ENCODE peak calls at places on chromosome 19, in ten cellular contexts. G is ovary, W is tibial nerve, L is tibial artery, V is mucosa of descending colon, N is heart left ventricle, B is lung, A is hepatocyte, Z is cardiac muscle cell, P is H1. O is an unnamed sample.

GRCh38 chr19:38695832-38696732 is 48.2 kb downstream of the CAPN12 start:
- DNase-seq in G (no peak), W (no peak), L (no peak), V (no peak), N (no peak), B (no peak), A (no peak), Z (no peak), P (no peak), O (no peak)

GRCh38 chr19:6247007-6247288 is 32.8 kb downstream of the MLLT1 start:
- DNase-seq in G (no peak), W (no peak), L (no peak), V (no peak), N (no peak), B (no peak), A (no peak), Z (no peak), P (no peak), O (no peak)

GRCh38 chr19:5559804-5560133 is 8.0 kb downstream of the TINCR start:
- DNase-seq in G (no peak), W (no peak), L (no peak), V (no peak), N (no peak), B (no peak), A (no peak), Z (no peak), P (no peak), O (no peak)

GRCh38 chr19:29191005-29191404 is 21.9 kb downstream of the UQCRFS1 start:
- DNase-seq in G (no peak), W (no peak), L (no peak), V (no peak), N (no peak), B (no peak), A (no peak), Z (no peak), P (no peak), O (no peak)

GRCh38 chr19:16594681-16595091 is 22.5 kb upstream of the SLC35E1 start:
- DNase-seq in G (no peak), W (no peak), L (no peak), V (no peak), N (no peak), B (no peak), A (no peak), Z (no peak), P (no peak), O (no peak)

GRCh38 chr19:10095622-10095947 is 6.9 kb downstream of the ANGPTL6 start:
- DNase-seq in G (no peak), W (no peak), L (no peak), V (no peak), N (no peak), B (no peak), A (no peak), Z (no peak), P (no peak), O (no peak)

GRCh38 chr19:56476671-56477428 is at the start of gene ZNF667:
- DNase-seq in G (no peak), W (peak; percentile 16), L (no peak), V (peak; percentile 22), N (peak; percentile 19), B (no peak), A (peak; percentile 43), Z (peak; percentile 24), P (no peak), O (no peak)

GRCh38 chr19:15101479-15102082 is 5.6 kb upstream of the SYDE1 start:
- DNase-seq in G (no peak), W (no peak), L (no peak), V (no peak), N (no peak), B (no peak), A (peak; percentile 61), Z (peak; percentile 48), P (no peak), O (no peak)

GRCh38 chr19:10006335-10006708 is 4.0 kb downstream of the COL5A3 start:
- DNase-seq in G (peak; percentile 62), W (no peak), L (peak; percentile 68), V (no peak), N (peak; percentile 72), B (no peak), A (no peak), Z (no peak), P (no peak), O (peak; percentile 87)

GRCh38 chr19:51784922-51785690 is 9.9 kb upstream of the FPR3 start:
- DNase-seq in G (no peak), W (no peak), L (peak; percentile 81), V (no peak), N (peak; percentile 69), B (peak; percentile 62), A (no peak), Z (no peak), P (no peak), O (peak; percentile 67)

GRCh38 chr19:49327878-49328544 is 3.0 kb upstream of the SLC6A16 start:
- DNase-seq in G (no peak), W (no peak), L (peak; percentile 43), V (no peak), N (no peak), B (no peak), A (no peak), Z (peak; percentile 16), P (no peak), O (no peak)

GRCh38 chr19:13037718-13038117 is 42.4 kb downstream of the NFIX start:
- DNase-seq in G (no peak), W (no peak), L (no peak), V (no peak), N (no peak), B (no peak), A (no peak), Z (no peak), P (no peak), O (no peak)

GRCh38 chr19:13037161-13037560 is 41.9 kb downstream of the NFIX start:
- DNase-seq in G (no peak), W (no peak), L (peak; percentile 73), V (no peak), N (no peak), B (no peak), A (no peak), Z (no peak), P (no peak), O (no peak)

GRCh38 chr19:13034636-13035035 is 39.4 kb downstream of the NFIX start:
- DNase-seq in G (no peak), W (no peak), L (peak; percentile 66), V (no peak), N (no peak), B (no peak), A (no peak), Z (no peak), P (no peak), O (no peak)

GRCh38 chr19:13036366-13036976 is 41.2 kb downstream of the NFIX start:
- DNase-seq in G (no peak), W (no peak), L (peak; percentile 92), V (peak; percentile 81), N (no peak), B (peak; percentile 67), A (peak; percentile 68), Z (no peak), P (no peak), O (peak; percentile 87)

DNA sequence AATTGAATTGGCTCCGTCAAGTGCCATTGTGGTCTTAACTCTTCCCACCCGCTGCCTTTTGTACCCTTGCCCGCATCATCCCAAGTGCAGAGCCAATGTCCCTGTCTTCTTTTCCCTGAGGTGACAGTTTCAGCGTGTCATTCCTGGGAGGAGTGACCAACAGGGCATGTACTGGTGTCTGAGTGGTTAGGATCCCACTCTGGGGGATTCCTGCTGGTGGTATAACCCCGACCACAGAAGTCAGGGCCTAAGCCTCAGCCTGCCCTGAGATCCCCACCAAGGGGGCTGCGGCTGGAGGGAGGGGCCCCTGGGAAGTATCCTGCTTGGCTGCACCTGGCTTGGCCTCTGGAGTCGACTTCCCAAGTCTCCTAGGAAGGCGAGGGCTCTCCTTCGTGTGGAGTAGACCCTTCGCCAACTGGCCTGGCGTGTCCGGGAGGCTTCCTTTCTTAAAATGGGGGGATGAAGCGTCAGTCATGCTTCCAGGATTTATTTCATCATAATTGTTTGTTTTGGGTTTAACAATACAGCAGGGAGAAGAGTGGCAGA is 40.6 kb downstream of the NFIX start:
- DNase-seq in G (no peak), W (no peak), L (no peak), V (no peak), N (no peak), B (no peak), A (no peak), Z (no peak), P (no peak), O (no peak)
- H3K4me1 ChIP-seq in G (peaks cover 54% of the 10 kb centered on the region), W (peaks cover 2% of the 10 kb centered on the region), L (peaks cover 4% of the 10 kb centered on the region), V (peaks cover 57% of the 10 kb centered on the region), N (peaks cover 99% of the 10 kb centered on the region), B (peaks cover 52% of the 10 kb centered on the region), A (peaks cover 29% of the 10 kb centered on the region), Z (no peaks in the 10 kb centered on the region), P (no peaks in the 10 kb centered on the region), O (peaks cover 98% of the 10 kb centered on the region)

DNA sequence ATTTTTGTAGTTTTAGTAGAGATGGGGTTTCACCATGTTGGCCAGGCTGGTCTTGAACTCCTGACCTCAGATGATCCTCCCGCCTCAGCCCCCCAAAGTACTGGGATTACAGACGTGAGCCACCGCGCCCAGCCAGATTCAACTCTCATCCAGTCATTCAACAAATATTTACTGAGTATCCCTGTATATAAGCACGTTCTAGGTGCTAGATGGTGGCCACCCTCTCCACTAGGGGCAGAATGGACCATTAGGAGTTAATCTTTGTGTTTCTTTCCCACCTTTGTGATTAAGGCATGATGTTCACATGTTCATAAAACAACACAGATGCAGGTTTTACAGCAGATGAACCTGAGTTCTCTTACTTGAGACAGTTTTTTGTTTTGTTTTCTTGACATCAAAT is 7.3 kb downstream of the SHKBP1 start:
- DNase-seq in G (no peak), W (no peak), L (no peak), V (no peak), N (no peak), B (no peak), A (no peak), Z (no peak), P (no peak), O (no peak)
- TF ChIP-seq CTCF in G (no peak), W (no peak), L (no peak), V (no peak), N (no peak), B (no peak), A (no peak), Z (peak; percentile 20), P (peak; percentile 59), O (no peak)

GRCh38 chr19:19356901-19357566 is 36.4 kb downstream of the MAU2 start:
- DNase-seq in G (no peak), W (no peak), L (no peak), V (no peak), N (no peak), B (no peak), A (no peak), Z (no peak), P (no peak), O (no peak)
- H3K36me3 ChIP-seq in G (no peaks in the 10 kb centered on the region), W (peaks cover 35% of the 10 kb centered on the region), L (peaks cover 62% of the 10 kb centered on the region), V (peaks cover 18% of the 10 kb centered on the region), N (peaks cover 72% of the 10 kb centered on the region), B (peaks cover 55% of the 10 kb centered on the region), A (no peaks in the 10 kb centered on the region), Z (peaks cover 32% of the 10 kb centered on the region), P (peaks cover 32% of the 10 kb centered on the region), O (peaks cover 7% of the 10 kb centered on the region)

DNA sequence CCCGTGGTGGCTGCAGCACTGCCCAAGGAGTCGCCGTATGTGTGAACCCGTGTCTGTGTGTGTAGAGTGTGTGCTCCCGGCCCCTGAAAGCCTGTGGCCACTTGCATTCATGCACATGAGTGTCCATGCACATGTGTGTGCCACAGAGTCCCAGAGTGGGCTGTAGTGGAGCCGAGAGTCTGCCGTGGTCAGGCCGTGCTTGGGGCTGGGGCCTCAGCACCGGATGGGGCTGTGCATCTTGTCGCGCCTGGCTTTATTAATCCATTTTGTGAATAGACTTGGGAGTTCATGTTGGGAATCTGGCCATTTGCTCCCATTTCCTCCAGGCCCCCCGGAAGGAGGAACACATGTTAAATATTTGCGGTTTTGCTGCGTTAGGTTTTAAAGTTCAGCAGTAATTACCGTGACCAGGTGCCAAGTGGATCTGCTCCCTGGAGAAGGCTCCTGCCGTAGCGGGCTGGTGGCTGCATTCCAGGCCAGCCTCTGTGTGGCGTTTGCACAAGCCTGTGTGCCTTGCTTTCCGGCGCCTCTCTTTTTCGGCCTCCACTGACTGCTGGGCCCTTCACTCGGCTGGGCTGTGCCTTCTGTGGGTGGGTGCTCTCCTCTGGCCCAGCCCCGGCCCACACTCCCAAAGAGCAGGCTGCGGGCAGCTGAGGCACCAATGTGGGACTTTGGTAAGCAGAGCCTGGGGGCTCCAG is 69.2 kb upstream of the KCTD15 start:
- DNase-seq in G (no peak), W (no peak), L (no peak), V (no peak), N (no peak), B (no peak), A (no peak), Z (no peak), P (no peak), O (no peak)
- H3K4me1 ChIP-seq in G (no peaks in the 10 kb centered on the region), W (no peaks in the 10 kb centered on the region), L (no peaks in the 10 kb centered on the region), V (no peaks in the 10 kb centered on the region), N (no peaks in the 10 kb centered on the region), B (no peaks in the 10 kb centered on the region), A (no peaks in the 10 kb centered on the region), Z (peaks cover 3% of the 10 kb centered on the region), P (peaks cover 3% of the 10 kb centered on the region), O (no peaks in the 10 kb centered on the region)